ENCODE peak calls at places on chromosomes 7 and 10, in six cellular contexts. F is A549, T is heart left ventricle, U is GM12878, X is HCT116, E is IMR-90. N is an unnamed sample.

GRCh38 chr10:89521368-89521767 is 14.0 kb downstream of the SLC16A12 start:
- ATAC-seq in U (no peak), X (no peak), T (peak), F (no peak), E (no peak), N (no peak)

GRCh38 chr7:33831389-33832118 is 73.8 kb upstream of the BMPER start:
- ATAC-seq in X (no peak), F (no peak), U (no peak), E (no peak), T (peak), N (peak)

GRCh38 chr7:33261585-33261984 is 132.2 kb downstream of the BBS9 start:
- ATAC-seq in X (no peak), T (no peak), U (peak), E (no peak), F (no peak), N (no peak)

GRCh38 chr10:588246-589165 is 101.0 kb downstream of the DIP2C start:
- ATAC-seq in E (peak), X (peak), U (no peak), F (no peak), T (peak), N (peak)

GRCh38 chr7:148623586-148624282 is 33.2 kb downstream of the C7orf33 start:
- ATAC-seq in X (no peak), U (no peak), E (no peak), F (no peak), T (no peak), N (no peak)

GRCh38 chr7:40598915-40599314 is 464.1 kb downstream of the SUGCT start:
- ATAC-seq in T (no peak), F (no peak), U (no peak), X (no peak), E (no peak), N (no peak)

GRCh38 chr10:13660545-13660920 is 73.8 kb downstream of the PRPF18 start:
- ATAC-seq in U (peak), T (peak), E (peak), X (no peak), F (peak), N (no peak)

GRCh38 chr10:22712246-22712958 is 2.0 kb downstream of the PIP4K2A start:
- ATAC-seq in U (no peak), E (no peak), T (no peak), X (no peak), F (no peak), N (no peak)

DNA sequence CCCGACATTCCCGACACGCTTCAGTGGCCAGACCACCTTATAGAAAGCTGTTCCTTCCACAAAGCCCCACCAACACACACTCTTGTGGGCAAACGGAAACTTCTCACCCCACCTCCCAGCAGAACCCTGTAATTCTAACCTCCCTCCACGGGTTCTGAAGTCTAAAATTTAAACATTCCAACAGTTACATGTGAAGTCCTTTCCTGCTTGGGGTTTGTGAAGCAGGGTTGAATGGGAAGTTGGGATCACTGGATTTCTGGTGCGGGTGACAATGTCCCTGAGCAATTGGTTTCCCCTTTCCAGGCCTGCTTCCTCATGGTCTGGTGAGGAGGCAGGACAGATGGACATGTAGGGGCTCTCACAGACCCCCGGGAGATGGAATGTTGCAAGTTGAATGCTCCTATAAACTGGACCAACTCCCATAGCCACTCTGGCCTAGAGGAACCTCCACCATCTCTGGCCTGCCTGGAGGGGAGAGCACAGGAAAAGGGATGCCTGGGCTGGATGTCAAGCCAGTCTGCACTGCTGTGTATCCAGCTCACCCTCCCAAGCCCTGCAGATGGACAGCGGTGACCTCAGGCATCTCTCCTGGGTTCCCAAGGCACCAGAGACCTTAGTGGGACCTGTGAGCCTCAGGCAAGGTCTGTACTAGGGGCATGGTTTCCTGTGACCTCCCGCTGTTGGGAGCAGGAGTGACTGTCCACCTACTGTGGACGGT is 11.3 kb downstream of the PDAP1 start:
- ATAC-seq in F (peak), E (no peak), T (no peak), U (no peak), X (no peak), N (no peak)
- TF ChIP-seq POLR2A in F (no peak), E (no peak), T (no peak), U (peak), X (no peak), N (no peak)

GRCh38 chr10:49700211-49700610 is 20.8 kb downstream of the C10orf53 start:
- ATAC-seq in F (no peak), E (no peak), X (no peak), U (no peak), T (no peak), N (no peak)
- TF ChIP-seq POLR2A in F (no peak), E (no peak), X (no peak), U (no peak), T (no peak), N (no peak)

GRCh38 chr7:37480026-37480425 is 31.4 kb upstream of the ELMO1 start:
- ATAC-seq in E (no peak), F (no peak), T (no peak), X (no peak), U (no peak), N (no peak)

GRCh38 chr7:37482505-37482904 is 33.8 kb upstream of the ELMO1 start:
- ATAC-seq in E (no peak), U (no peak), T (no peak), F (no peak), X (no peak), N (no peak)

GRCh38 chr7:37481722-37482288 is 33.1 kb upstream of the ELMO1 start:
- ATAC-seq in F (no peak), T (no peak), U (no peak), E (no peak), X (no peak), N (no peak)

GRCh38 chr7:37481154-37481553 is 32.5 kb upstream of the ELMO1 start:
- ATAC-seq in E (no peak), T (no peak), X (no peak), U (no peak), F (no peak), N (no peak)

GRCh38 chr7:37480642-37481041 is 32.0 kb upstream of the ELMO1 start:
- ATAC-seq in X (no peak), U (no peak), E (no peak), F (no peak), T (peak), N (peak)
- TF ChIP-seq POLR2A in X (no peak), U (no peak), E (no peak), F (no peak), T (no peak), N (no peak)

GRCh38 chr10:95815701-95816100 is 59.7 kb downstream of the ENTPD1 start:
- ATAC-seq in X (no peak), U (no peak), F (no peak), T (no peak), E (no peak), N (no peak)
- TF ChIP-seq POLR2A in X (no peak), U (no peak), F (no peak), T (no peak), E (no peak), N (no peak)

GRCh38 chr7:139758388-139758787 is 19.4 kb downstream of the HIPK2 start:
- ATAC-seq in T (no peak), E (no peak), U (no peak), X (no peak), F (no peak), N (no peak)
- TF ChIP-seq POLR2A in T (no peak), E (no peak), U (no peak), X (no peak), F (no peak), N (no peak)

DNA sequence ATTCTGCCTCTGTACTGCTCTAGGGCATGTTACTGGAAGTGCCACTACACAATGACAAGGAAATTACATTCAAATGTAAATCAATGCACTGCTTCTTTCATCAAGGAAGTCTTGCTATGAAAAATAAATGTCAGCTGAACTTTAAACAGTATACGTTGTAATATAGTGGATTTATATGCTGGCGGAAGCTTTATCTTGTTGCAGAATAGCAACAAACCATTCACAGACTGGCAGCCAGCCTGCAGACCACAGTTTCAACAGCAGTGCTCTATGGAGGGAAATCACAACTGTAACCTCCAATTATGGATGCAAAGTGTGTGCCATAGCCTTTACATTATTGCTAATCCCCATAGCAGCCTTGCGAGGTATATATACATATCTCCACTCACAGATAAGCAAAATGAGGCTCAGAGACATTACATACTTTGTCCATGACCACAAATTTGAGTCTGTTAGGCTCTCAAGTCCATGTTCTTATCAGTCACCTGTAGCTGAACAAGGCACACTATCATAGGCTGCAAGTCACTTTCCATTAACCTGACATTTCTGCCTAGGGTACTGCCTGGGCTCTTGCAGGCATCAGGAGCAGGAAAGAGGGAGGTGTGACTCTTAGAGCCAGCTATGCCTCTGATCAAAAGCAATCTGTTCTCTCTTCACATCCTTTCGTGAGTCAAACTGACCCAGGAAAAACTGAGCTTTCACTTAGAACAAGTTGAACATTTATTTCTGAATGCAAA is 22.6 kb downstream of the COL28A1 start:
- ATAC-seq in U (no peak), F (peak), E (peak), X (no peak), T (no peak), N (no peak)
- TF ChIP-seq POLR2A in U (no peak), F (no peak), E (no peak), X (no peak), T (no peak), N (no peak)

GRCh38 chr7:47578581-47579270 is 3.2 kb downstream of the TNS3 start:
- ATAC-seq in X (no peak), T (peak), E (no peak), U (no peak), F (peak), N (no peak)
- TF ChIP-seq POLR2A in X (no peak), T (no peak), E (no peak), U (no peak), F (no peak), N (no peak)

GRCh38 chr10:87504667-87505365 is at the start of gene MINPP1:
- ATAC-seq in X (peak), U (peak), E (peak), T (peak), F (peak), N (peak)

GRCh38 chr10:87505366-87506113 is 847 bp downstream of the MINPP1 start:
- ATAC-seq in E (peak), X (peak), T (peak), U (peak), F (peak), N (peak)

GRCh38 chr10:87503892-87504291 is 801 bp upstream of the MINPP1 start:
- ATAC-seq in F (no peak), E (no peak), X (no peak), T (no peak), U (no peak), N (no peak)

GRCh38 chr10:87504307-87504666 is 406 bp upstream of the MINPP1 start:
- ATAC-seq in T (peak), E (peak), F (no peak), U (no peak), X (no peak), N (peak)

DNA sequence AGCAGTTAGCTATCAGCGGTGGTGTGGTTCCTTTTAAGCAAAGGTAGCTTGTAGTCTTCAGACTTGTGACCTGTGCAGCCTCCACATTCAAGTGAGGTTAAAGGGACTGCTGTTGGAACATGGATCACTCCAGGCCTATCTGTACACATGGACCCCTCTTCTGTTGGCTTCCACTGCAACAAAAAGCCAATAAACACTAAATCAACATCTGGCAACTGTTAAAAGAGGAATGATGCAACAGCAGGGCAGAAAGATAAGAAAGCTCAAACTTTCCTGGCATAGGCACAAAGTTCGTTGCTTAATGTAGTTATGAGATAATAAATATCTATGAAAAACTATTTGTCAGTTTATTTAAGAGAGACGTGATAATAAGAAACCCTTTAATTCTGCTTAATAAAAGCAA is 4.0 kb upstream of the MINPP1 start:
- ATAC-seq in F (no peak), E (no peak), U (no peak), T (no peak), X (no peak), N (no peak)
- TF ChIP-seq POLR2A in F (no peak), E (no peak), U (no peak), T (no peak), X (no peak), N (no peak)

N was measured in gastroesophageal sphincter.